ENCODE peak calls at places on chromosomes 16 and 17, in six cellular contexts. B is H9, P is H1, C is mesenchymal stem cell, I is IMR-90, V is trophoblast cell. Y is an unnamed sample.

GRCh38 chr16:27313422-27314160 is at the start of gene IL4R:
- DNase-seq in B (peak), P (no peak), C (peak), I (peak), V (peak), Y (peak)

GRCh38 chr17:79937981-79938695 is 97.5 kb downstream of the TBC1D16 start:
- DNase-seq in B (no peak), P (no peak), C (no peak), I (no peak), V (no peak), Y (no peak)

GRCh38 chr16:27549857-27550581 is at the start of the genes GTF3C1 and KATNIP:
- DNase-seq in B (peak), P (peak), C (peak), I (peak), V (peak), Y (peak)

GRCh38 chr17:65975878-65976277 is 216.1 kb downstream of the CEP112 start:
- DNase-seq in B (no peak), P (no peak), C (no peak), I (no peak), V (no peak), Y (peak)

GRCh38 chr17:67033613-67034012 is 10.7 kb upstream of the CACNG1 start:
- DNase-seq in B (no peak), P (no peak), C (no peak), I (no peak), V (no peak), Y (no peak)

GRCh38 chr17:73827627-73828241 is 183.5 kb upstream of the SDK2 start:
- DNase-seq in B (peak), P (peak), C (no peak), I (no peak), V (no peak), Y (no peak)

GRCh38 chr17:49021095-49021767 is 24.0 kb downstream of the IGF2BP1 start:
- DNase-seq in B (peak), P (no peak), C (peak), I (peak), V (no peak), Y (no peak)

GRCh38 chr17:79594271-79594670 is 16.6 kb downstream of the RBFOX3 start:
- DNase-seq in B (no peak), P (no peak), C (no peak), I (no peak), V (no peak), Y (no peak)

GRCh38 chr16:52463904-52464303 is 83.0 kb downstream of the TOX3 start:
- DNase-seq in B (no peak), P (no peak), C (no peak), I (no peak), V (no peak), Y (no peak)

GRCh38 chr17:6639651-6640535 is 618 bp downstream of the KIAA0753 start:
- DNase-seq in B (peak), P (no peak), C (peak), I (peak), V (peak), Y (no peak)

GRCh38 chr17:53032861-53033271 is 789.9 kb upstream of the KIF2B start:
- DNase-seq in B (peak), P (peak), C (peak), I (peak), V (no peak), Y (peak)

GRCh38 chr16:55285586-55285985 is 38.4 kb upstream of the IRX6 start:
- DNase-seq in B (no peak), P (no peak), C (no peak), I (no peak), V (no peak), Y (no peak)

GRCh38 chr17:35289222-35289621 is 46.4 kb downstream of the SLFN5 start:
- DNase-seq in B (no peak), P (no peak), C (no peak), I (no peak), V (no peak), Y (no peak)

GRCh38 chr17:49616546-49617205 is 41.0 kb downstream of the NXPH3 start:
- DNase-seq in B (no peak), P (no peak), C (no peak), I (no peak), V (no peak), Y (no peak)

GRCh38 chr16:86566966-86567700 is 504 bp downstream of the FOXC2 start:
- DNase-seq in B (peak), P (no peak), C (peak), I (peak), V (no peak), Y (no peak)

GRCh38 chr17:76171701-76172100 is 30.7 kb upstream of the FOXJ1 start:
- DNase-seq in B (no peak), P (no peak), C (no peak), I (no peak), V (no peak), Y (no peak)

GRCh38 chr16:64406661-64407267 is 715.1 kb downstream of the CDH11 start:
- DNase-seq in B (no peak), P (no peak), C (peak), I (no peak), V (no peak), Y (no peak)

GRCh38 chr17:75030161-75030560 is 16.6 kb downstream of the ATP5PD start:
- DNase-seq in B (no peak), P (no peak), C (no peak), I (no peak), V (no peak), Y (no peak)

GRCh38 chr17:80481284-80482057 is 5.1 kb upstream of the NPTX1 start:
- DNase-seq in B (no peak), P (no peak), C (no peak), I (no peak), V (no peak), Y (no peak)

GRCh38 chr17:74356640-74357465 is 4.8 kb downstream of the BTBD17 start:
- DNase-seq in B (peak), P (no peak), C (no peak), I (no peak), V (no peak), Y (no peak)

GRCh38 chr16:24820522-24820921 is 25.2 kb upstream of the SLC5A11 start:
- DNase-seq in B (no peak), P (no peak), C (peak), I (peak), V (no peak), Y (no peak)

GRCh38 chr17:72383053-72383847 is 262.4 kb downstream of the SOX9 start:
- DNase-seq in B (peak), P (no peak), C (no peak), I (no peak), V (no peak), Y (no peak)

GRCh38 chr16:28984619-28985135 is at the start of gene LAT:
- DNase-seq in B (no peak), P (no peak), C (no peak), I (no peak), V (no peak), Y (no peak)

GRCh38 chr17:1179112-1179634 is 608 bp downstream of the ABR start:
- DNase-seq in B (no peak), P (no peak), C (no peak), I (no peak), V (no peak), Y (no peak)

DNA sequence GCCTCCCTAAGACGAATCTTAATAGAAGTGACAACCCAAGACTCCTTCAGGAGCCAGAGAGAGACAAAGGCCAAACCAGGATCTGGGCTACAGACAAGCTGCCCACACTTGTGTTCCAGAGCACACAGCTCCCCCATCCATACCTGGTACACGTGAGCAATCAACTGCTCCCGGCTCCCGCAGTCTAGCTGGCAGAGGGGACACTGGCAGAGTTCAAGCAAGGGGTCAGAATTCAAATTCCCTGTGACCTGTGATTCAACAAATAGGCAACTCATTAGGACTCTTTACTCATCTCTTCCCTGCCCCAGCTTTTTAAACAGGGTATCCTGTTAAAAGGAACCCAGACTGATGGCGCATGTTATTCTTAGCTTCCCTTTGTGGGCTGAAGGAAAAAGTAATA is 18.2 kb downstream of the ATXN1L start:
- DNase-seq in B (no peak), P (no peak), C (no peak), I (no peak), V (no peak), Y (no peak)
- H4K91ac ChIP-seq in B (no peak), P (no peak), C (no peak), I (no peak), V (no peak), Y (no peak)

GRCh38 chr17:9644910-9645751 is at the start of gene USP43:
- DNase-seq in B (peak), P (no peak), C (peak), I (no peak), V (peak), Y (peak)
- H2BK120ac ChIP-seq in B (no peak), P (no peak), C (peak), I (no peak), V (peak), Y (no peak)

GRCh38 chr17:29699283-29699682 is 76.6 kb upstream of the CORO6 start:
- DNase-seq in B (no peak), P (no peak), C (no peak), I (no peak), V (no peak), Y (no peak)
- H4K91ac ChIP-seq in B (no peak), P (no peak), C (no peak), I (no peak), V (no peak), Y (no peak)

GRCh38 chr16:89217388-89218191 is at the start of gene ZNF778:
- DNase-seq in B (peak), P (no peak), C (peak), I (peak), V (peak), Y (peak)
- H2BK120ac ChIP-seq in B (no peak), P (no peak), C (no peak), I (peak), V (peak), Y (no peak)

DNA sequence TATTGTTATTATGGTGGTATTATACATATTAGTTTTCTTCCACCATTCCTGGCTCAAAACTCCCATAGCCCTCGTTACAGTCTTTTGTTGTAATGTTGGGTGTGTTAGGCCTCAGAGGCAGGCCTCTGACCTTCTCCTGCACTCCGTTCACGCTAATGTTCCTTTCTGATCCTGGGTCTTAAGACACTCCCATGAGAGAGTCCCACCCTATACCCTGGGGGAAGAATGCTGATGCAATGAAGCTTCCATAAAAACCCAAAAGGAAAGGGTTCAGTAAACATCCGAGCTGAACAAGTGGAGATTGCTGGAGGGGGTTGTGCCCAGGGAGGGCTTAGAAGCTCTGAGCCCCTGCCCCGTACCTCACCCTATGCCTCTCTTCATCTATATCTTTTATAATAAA is 141.3 kb upstream of the NETO2 start:
- DNase-seq in B (no peak), P (no peak), C (no peak), I (no peak), V (no peak), Y (no peak)
- H4K91ac ChIP-seq in B (no peak), P (no peak), C (no peak), I (no peak), V (no peak), Y (no peak)

GRCh38 chr16:77835111-77835510 is 46.7 kb downstream of the VAT1L start:
- DNase-seq in B (no peak), P (no peak), C (peak), I (peak), V (no peak), Y (no peak)

GRCh38 chr16:77838597-77839255 is 50.4 kb downstream of the VAT1L start:
- DNase-seq in B (no peak), P (no peak), C (peak), I (peak), V (no peak), Y (no peak)

GRCh38 chr16:77836801-77837200 is 48.4 kb downstream of the VAT1L start:
- DNase-seq in B (no peak), P (no peak), C (no peak), I (no peak), V (no peak), Y (no peak)

GRCh38 chr16:77834600-77834963 is 46.2 kb downstream of the VAT1L start:
- DNase-seq in B (no peak), P (no peak), C (peak), I (peak), V (peak), Y (no peak)

DNA sequence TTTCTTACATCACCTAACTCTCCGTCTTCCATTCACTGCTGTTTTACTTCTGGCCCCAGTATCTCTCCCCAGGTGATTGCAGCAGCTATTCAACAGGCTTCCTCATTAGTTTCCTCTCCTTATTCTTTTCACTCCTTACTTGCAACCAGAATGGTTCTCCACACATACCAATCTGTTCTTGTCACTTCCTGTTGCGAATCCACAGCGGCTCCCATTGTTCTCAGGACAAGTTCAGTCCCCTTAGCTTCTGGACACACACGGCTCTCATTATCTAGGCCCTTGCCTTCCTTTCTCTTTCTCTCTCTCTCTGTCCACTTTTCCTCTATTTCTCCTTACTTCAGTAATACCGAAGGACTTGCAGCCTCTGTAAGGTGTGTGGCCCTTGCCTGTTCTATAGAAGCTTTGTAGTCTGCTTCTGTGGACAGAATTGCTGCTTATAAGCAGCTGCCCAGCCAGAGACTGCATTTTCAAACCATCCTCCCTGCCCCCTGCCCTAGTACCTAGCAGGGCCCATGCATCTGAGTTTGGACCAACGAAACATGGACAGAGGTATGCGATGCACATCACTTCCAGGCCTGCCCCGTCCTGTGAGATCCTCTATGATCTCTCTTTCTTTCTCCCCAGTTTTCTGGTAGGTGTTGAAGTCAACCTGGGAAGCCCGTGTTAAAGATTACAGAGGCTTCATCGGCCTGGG is 45.7 kb downstream of the VAT1L start:
- DNase-seq in B (peak), P (peak), C (peak), I (peak), V (no peak), Y (peak)
- H2BK120ac ChIP-seq in B (no peak), P (peak), C (peak), I (peak), V (peak), Y (no peak)

GRCh38 chr16:50917941-50918340 is 176.1 kb downstream of the CYLD start:
- DNase-seq in B (no peak), P (no peak), C (no peak), I (no peak), V (no peak), Y (no peak)
- H4K91ac ChIP-seq in B (no peak), P (no peak), C (no peak), I (no peak), V (no peak), Y (no peak)

GRCh38 chr17:82732118-82732743 is 3.2 kb upstream of the FN3K start:
- DNase-seq in B (no peak), P (no peak), C (no peak), I (no peak), V (no peak), Y (no peak)

GRCh38 chr17:82737981-82738877 is 2.8 kb downstream of the FN3K start:
- DNase-seq in B (no peak), P (no peak), C (no peak), I (peak), V (no peak), Y (no peak)

GRCh38 chr17:82736511-82737185 is 1.2 kb downstream of the FN3K start:
- DNase-seq in B (no peak), P (no peak), C (no peak), I (no peak), V (no peak), Y (no peak)

GRCh38 chr17:82729479-82730260 is 5.7 kb upstream of the FN3K start:
- DNase-seq in B (no peak), P (no peak), C (no peak), I (no peak), V (no peak), Y (no peak)

DNA sequence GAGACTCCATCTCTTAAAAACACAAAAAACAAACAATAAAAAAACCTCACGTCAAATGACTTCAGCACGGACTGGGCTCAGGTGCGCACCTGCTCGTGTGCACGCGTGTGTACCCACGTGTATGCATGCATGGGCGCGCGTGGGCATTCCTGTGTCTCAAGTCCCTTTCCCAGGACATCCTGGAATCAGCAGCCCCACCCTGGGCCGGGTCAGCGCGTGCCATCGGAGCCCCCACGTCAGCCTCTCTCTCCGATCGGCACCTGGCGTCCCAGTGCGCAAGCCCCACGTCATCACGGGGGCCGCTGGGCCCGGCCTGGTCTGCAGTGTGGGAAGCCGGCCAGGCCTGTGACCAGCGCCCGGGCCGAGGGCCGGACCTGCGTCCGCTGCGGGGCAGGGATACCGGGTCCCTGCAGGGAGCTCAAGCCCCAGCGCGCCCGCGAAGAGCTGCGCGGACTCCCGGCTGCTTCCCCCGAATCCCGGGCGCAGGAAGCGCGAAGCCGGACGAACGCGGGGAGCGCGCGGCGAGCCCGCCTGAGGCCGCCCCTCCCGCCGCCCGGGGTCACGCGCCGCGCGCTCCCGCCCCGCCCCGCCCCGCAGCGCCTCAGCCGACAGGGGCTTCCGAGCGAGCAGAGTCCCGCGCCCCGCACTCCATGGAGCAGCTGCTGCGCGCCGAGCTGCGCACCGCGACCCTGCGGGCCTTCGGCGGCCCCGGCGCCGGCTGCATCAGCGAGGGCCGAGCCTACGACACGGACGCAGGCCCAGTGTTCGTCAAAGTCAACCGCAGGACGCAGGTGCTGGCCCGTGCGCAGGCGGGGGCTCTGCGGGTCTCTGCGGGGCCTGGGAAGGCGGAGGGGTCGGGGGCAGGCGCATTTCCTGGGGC is at the start of gene FN3K:
- DNase-seq in B (peak), P (no peak), C (peak), I (peak), V (peak), Y (peak)
- H2BK120ac ChIP-seq in B (no peak), P (no peak), C (peak), I (no peak), V (no peak), Y (peak)

DNA sequence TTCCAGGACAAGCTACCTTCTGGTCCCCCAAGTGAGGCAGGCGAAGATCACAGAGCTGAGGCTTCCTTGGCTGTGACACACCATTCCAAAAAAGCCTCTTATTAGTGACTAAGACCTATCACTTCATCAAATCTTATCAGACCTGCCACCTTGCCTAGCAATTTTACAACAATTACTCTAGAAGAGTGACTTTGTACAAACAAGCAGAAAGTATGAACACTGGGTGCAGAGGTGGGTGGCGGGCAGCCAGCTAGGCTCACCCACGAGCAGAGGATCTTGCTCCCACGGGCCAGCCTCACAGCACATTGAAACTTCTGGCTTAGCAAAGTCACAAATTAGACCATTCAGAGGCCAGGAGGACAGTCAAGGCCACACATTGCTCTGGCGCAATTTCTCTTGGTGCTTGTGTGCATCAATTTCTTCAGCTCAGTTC is 2.2 kb upstream of the ICAM2 start:
- DNase-seq in B (no peak), P (no peak), C (no peak), I (no peak), V (no peak), Y (no peak)
- H4K91ac ChIP-seq in B (no peak), P (no peak), C (no peak), I (no peak), V (no peak), Y (no peak)

DNA sequence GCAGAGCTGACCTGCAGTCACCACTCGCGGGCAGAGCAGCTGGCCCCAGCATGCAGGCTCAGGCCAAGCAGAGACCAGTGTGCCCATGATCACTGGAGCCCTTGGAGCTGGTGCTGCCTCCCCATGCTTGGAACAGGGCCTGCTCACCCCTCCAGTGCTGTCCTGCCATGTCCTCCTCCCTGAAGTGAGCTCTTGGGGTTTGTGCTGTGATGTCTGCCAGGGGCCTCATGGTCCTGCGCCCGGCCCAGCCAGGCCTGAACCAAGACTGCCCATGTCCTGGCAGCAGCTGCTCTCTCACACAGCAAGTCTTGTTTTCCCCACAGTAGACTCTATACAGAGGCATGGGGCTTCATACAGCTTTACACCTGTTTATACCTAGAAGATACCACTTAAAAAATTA is 24.6 kb downstream of the TMEM11 start:
- DNase-seq in B (no peak), P (no peak), C (no peak), I (no peak), V (no peak), Y (no peak)
- H2BK120ac ChIP-seq in B (no peak), P (no peak), C (no peak), I (no peak), V (no peak), Y (no peak)